ENCODE peak calls at places on chromosomes 4 and X, in six cellular contexts. X, W, G, K, Y and A are unnamed samples.

GRCh38 chrX:24415921-24416320 is 49.2 kb upstream of the PDK3 start:
- DNase-seq in X (no peak), W (no peak), G (no peak), K (no peak), Y (no peak), A (no peak)

GRCh38 chr4:82968972-82969371 is 41.7 kb downstream of the LIN54 start:
- DNase-seq in X (no peak), W (no peak), G (no peak), K (no peak), Y (no peak), A (no peak)

GRCh38 chrX:44913656-44914531 is 40.9 kb downstream of the KDM6A start:
- DNase-seq in X (no peak), W (no peak), G (no peak), K (no peak), Y (no peak), A (no peak)

GRCh38 chr4:87078987-87079469 is 141.4 kb downstream of the KLHL8 start:
- DNase-seq in X (no peak), W (no peak), G (no peak), K (no peak), Y (no peak), A (no peak)

GRCh38 chr4:159006202-159006601 is 96.7 kb upstream of the RAPGEF2 start:
- DNase-seq in X (no peak), W (no peak), G (no peak), K (no peak), Y (no peak), A (no peak)

GRCh38 chr4:111806331-111806730 is 338.9 kb upstream of the FAM241A start:
- DNase-seq in X (no peak), W (no peak), G (peak), K (no peak), Y (no peak), A (no peak)

GRCh38 chr4:38266616-38267015 is 306.4 kb downstream of the PTTG2 start:
- DNase-seq in X (no peak), W (no peak), G (no peak), K (no peak), Y (no peak), A (no peak)

GRCh38 chrX:19040373-19040772 is 56.5 kb upstream of the PHKA2 start:
- DNase-seq in X (no peak), W (no peak), G (no peak), K (no peak), Y (no peak), A (no peak)

GRCh38 chr4:165537028-165537648 is 158.3 kb downstream of the CPE start:
- DNase-seq in X (no peak), W (no peak), G (peak), K (no peak), Y (no peak), A (no peak)

GRCh38 chr4:109826719-109827118 is 1.1 kb upstream of the RRH start:
- DNase-seq in X (no peak), W (no peak), G (no peak), K (no peak), Y (no peak), A (no peak)

GRCh38 chrX:41720125-41720780 is 3.7 kb upstream of the GPR82 start:
- DNase-seq in X (no peak), W (peak), G (no peak), K (no peak), Y (peak), A (no peak)

GRCh38 chr4:139686130-139686529 is 20.5 kb downstream of the MGST2 start:
- DNase-seq in X (no peak), W (no peak), G (no peak), K (no peak), Y (no peak), A (no peak)